ENCODE peak calls at places on chromosomes 4 and X, in four cellular contexts. R is GM03348, V is LoVo, G is lower lobe of right lung. P is an unnamed sample.
A peak's percentile ranks its signal among the peaks of the same experiment; 100 is the strongest.

GRCh38 chr4:39846135-39846534 is 131.6 kb downstream of the PDS5A start:
- DNase-seq in G (no peak), V (no peak), R (no peak), P (no peak)

GRCh38 chr4:77819409-77819835 is 254 bp upstream of the CNOT6L start:
- DNase-seq in V (no peak), R (peak; percentile 79), G (no peak), P (no peak)

GRCh38 chrX:137563681-137564651 is 2.0 kb upstream of the ZIC3 start:
- DNase-seq in G (no peak), R (no peak), V (no peak), P (no peak)

GRCh38 chr4:15413010-15413622 is 14.7 kb upstream of the C1QTNF7 start:
- DNase-seq in V (no peak), G (no peak), R (no peak), P (no peak)

GRCh38 chrX:150060406-150060805 is 122.1 kb upstream of the EOLA2 start:
- DNase-seq in G (no peak), R (no peak), V (no peak), P (no peak)

GRCh38 chr4:79211490-79211889 is 114.4 kb downstream of the NAA11 start:
- DNase-seq in V (no peak), R (no peak), G (no peak), P (no peak)

GRCh38 chrX:41108684-41109205 is 23.5 kb downstream of the USP9X start:
- DNase-seq in V (no peak), G (no peak), R (no peak), P (no peak)

GRCh38 chr4:152104286-152104685 is 343.5 kb upstream of the GATB start:
- DNase-seq in G (no peak), R (no peak), V (no peak), P (no peak)

GRCh38 chrX:12946838-12947544 is 27.9 kb upstream of the TMSB4X start:
- DNase-seq in R (peak; percentile 74), V (peak; percentile 78), G (no peak), P (peak; percentile 70)

GRCh38 chr4:124121511-124121934 is 591.0 kb downstream of the ANKRD50 start:
- DNase-seq in R (peak; percentile 3), G (no peak), V (peak; percentile 34), P (no peak)

GRCh38 chrX:143363419-143363818 is 153.9 kb downstream of the SPANXN3 start:
- DNase-seq in G (no peak), R (no peak), V (no peak), P (no peak)

GRCh38 chr4:15779336-15779735 is 1.2 kb downstream of the CD38 start:
- DNase-seq in V (no peak), G (peak; percentile 61), R (peak; percentile 76), P (peak; percentile 33)

GRCh38 chr4:30720656-30721352 is 635 bp downstream of the PCDH7 start:
- DNase-seq in G (no peak), V (no peak), R (peak; percentile 60), P (peak; percentile 26)

GRCh38 chrX:130874751-130875150 is 28.3 kb downstream of the ENOX2 start:
- DNase-seq in G (no peak), V (no peak), R (no peak), P (no peak)

GRCh38 chr4:113065629-113066028 is 16.2 kb downstream of the ANK2 start:
- DNase-seq in G (no peak), V (no peak), R (no peak), P (no peak)

GRCh38 chr4:101414496-101414895 is 67.2 kb upstream of the PPP3CA start:
- DNase-seq in V (no peak), G (no peak), R (no peak), P (no peak)

GRCh38 chr4:46484881-46485280 is 95.0 kb upstream of the GABRA2 start:
- DNase-seq in V (no peak), G (no peak), R (no peak), P (no peak)

GRCh38 chr4:104938624-104939023 is 208.1 kb upstream of the TET2 start:
- DNase-seq in V (no peak), R (no peak), G (no peak), P (no peak)

GRCh38 chr4:8586671-8587468 is 5.7 kb upstream of the CPZ start:
- DNase-seq in R (no peak), V (no peak), G (peak; percentile 37), P (no peak)

GRCh38 chrX:144006811-144007210 is 122.9 kb downstream of the UBE2NL start:
- DNase-seq in V (peak; percentile 0), G (no peak), R (peak; percentile 7), P (no peak)

GRCh38 chr4:153757407-153757806 is 2.4 kb downstream of the RNF175 start:
- DNase-seq in V (no peak), R (no peak), G (no peak), P (no peak)

GRCh38 chr4:38004062-38004461 is 43.9 kb downstream of the PTTG2 start:
- DNase-seq in R (peak; percentile 19), G (no peak), V (no peak), P (no peak)

GRCh38 chr4:4457803-4458550 is 71.1 kb downstream of the NSG1 start:
- DNase-seq in V (no peak), R (peak; percentile 18), G (no peak), P (no peak)

GRCh38 chr4:158962396-158962795 is 140.5 kb upstream of the RAPGEF2 start:
- DNase-seq in V (no peak), G (no peak), R (no peak), P (no peak)

GRCh38 chr4:119035941-119036737 is 99.5 kb upstream of the MYOZ2 start:
- DNase-seq in V (no peak), R (no peak), G (no peak), P (no peak)

GRCh38 chr4:10008208-10009005 is 12.9 kb downstream of the SLC2A9 start:
- DNase-seq in G (no peak), V (no peak), R (no peak), P (no peak)

GRCh38 chr4:113758361-113758760 is 3.2 kb downstream of the CAMK2D start:
- DNase-seq in R (peak; percentile 47), G (no peak), V (no peak), P (no peak)

P was measured in small intestine.